ENCODE peak calls at places on chromosomes 7 and 10, in nine cellular contexts. S is small intestine; Z is lower lobe of right lung; Y is fibroblast of lung; F is spleen; A is mammary epithelial cell; T is NT2/D1; Q is endodermal cell; M is naive thymus-derived CD4-positive, alpha-beta T cell. G is an unnamed sample. For H3K4me1 and H3K9me3, the result is how much of the 10 kb centered on the place peaks cover.

GRCh38 chr7:14999331-14999730 is 96.8 kb upstream of the DGKB start:
- DNase-seq in Z (no peak), T (no peak), F (no peak), Q (no peak), A (no peak), S (no peak), M (no peak), Y (no peak), G (peak)

GRCh38 chr7:153061913-153062528 is 302.5 kb downstream of the ACTR3B start:
- DNase-seq in F (no peak), M (no peak), Z (no peak), T (peak), Q (peak), A (no peak), S (no peak), Y (no peak), G (peak)

GRCh38 chr7:155299539-155300202 is 2.0 kb downstream of the INSIG1 start:
- DNase-seq in T (no peak), Q (no peak), F (no peak), Z (no peak), S (peak), Y (no peak), A (peak), M (no peak), G (no peak)

GRCh38 chr10:97540669-97541500 is 31.7 kb upstream of the ANKRD2 start:
- DNase-seq in S (no peak), M (no peak), Q (peak), Z (no peak), T (no peak), F (peak), A (no peak), Y (peak), G (no peak)

GRCh38 chr7:128872394-128872824 is 9.8 kb downstream of the ATP6V1F start:
- DNase-seq in Z (no peak), Q (peak), A (no peak), S (no peak), Y (no peak), M (no peak), F (no peak), T (no peak), G (no peak)

GRCh38 chr10:79360499-79361342 is 13.5 kb downstream of the PPIF start:
- DNase-seq in F (peak), Q (no peak), M (no peak), A (no peak), T (no peak), Z (no peak), S (no peak), Y (no peak), G (no peak)

GRCh38 chr10:5723692-5724091 is 39.1 kb downstream of the TASOR2 start:
- DNase-seq in Y (no peak), Z (no peak), S (no peak), T (no peak), Q (no peak), A (no peak), F (no peak), M (no peak), G (no peak)

GRCh38 chr7:56175086-56175760 is 59.0 kb upstream of the NUPR2 start:
- DNase-seq in Y (no peak), M (no peak), T (no peak), A (no peak), Q (no peak), Z (no peak), S (no peak), F (peak), G (no peak)

GRCh38 chr10:15176269-15176668 is 7.8 kb upstream of the NMT2 start:
- DNase-seq in Z (no peak), Q (no peak), Y (no peak), F (no peak), A (no peak), M (no peak), T (no peak), S (peak), G (no peak)

GRCh38 chr7:28378574-28379149 is 33.7 kb upstream of the CREB5 start:
- DNase-seq in T (no peak), Q (no peak), Y (peak), Z (no peak), M (no peak), F (no peak), A (peak), S (no peak), G (no peak)

GRCh38 chr7:17207220-17207619 is 91.2 kb upstream of the AHR start:
- DNase-seq in S (no peak), T (no peak), F (no peak), A (peak), Q (no peak), Y (peak), M (no peak), Z (no peak), G (no peak)

GRCh38 chr7:30815016-30815854 is 44.0 kb downstream of the MINDY4 start:
- DNase-seq in S (no peak), A (no peak), Y (no peak), Q (no peak), T (no peak), F (no peak), M (no peak), Z (peak), G (no peak)

GRCh38 chr10:101879456-101880189 is 36.0 kb upstream of the KCNIP2 start:
- DNase-seq in Z (no peak), A (no peak), Q (no peak), S (no peak), F (no peak), Y (peak), M (no peak), T (no peak), G (no peak)

GRCh38 chr7:157687158-157687557 is 350.4 kb downstream of the DNAJB6 start:
- DNase-seq in Q (no peak), F (no peak), Z (no peak), T (no peak), Y (peak), A (no peak), M (no peak), S (no peak), G (no peak)

GRCh38 chr7:157464111-157464970 is 127.5 kb downstream of the DNAJB6 start:
- DNase-seq in Y (no peak), Q (no peak), S (no peak), Z (peak), M (no peak), T (peak), A (no peak), F (peak), G (peak)

GRCh38 chr7:101299511-101300464 is 21.8 kb downstream of the IFT22 start:
- DNase-seq in S (no peak), Z (no peak), T (no peak), F (no peak), Y (no peak), A (no peak), M (no peak), Q (peak), G (no peak)

GRCh38 chr7:149880871-149881301 is 7.1 kb downstream of the ATP6V0E2 start:
- DNase-seq in A (no peak), F (no peak), M (no peak), Y (no peak), Z (peak), Q (peak), S (no peak), T (no peak), G (no peak)

GRCh38 chr10:48607356-48608278 is 2.7 kb upstream of the ARHGAP22 start:
- DNase-seq in T (no peak), S (no peak), Z (no peak), M (no peak), Y (no peak), A (no peak), F (no peak), Q (peak), G (no peak)

GRCh38 chr7:126690104-126690503 is 562.6 kb downstream of the GRM8 start:
- DNase-seq in S (no peak), A (no peak), Z (no peak), Q (no peak), Y (no peak), F (no peak), T (no peak), M (no peak), G (no peak)

DNA sequence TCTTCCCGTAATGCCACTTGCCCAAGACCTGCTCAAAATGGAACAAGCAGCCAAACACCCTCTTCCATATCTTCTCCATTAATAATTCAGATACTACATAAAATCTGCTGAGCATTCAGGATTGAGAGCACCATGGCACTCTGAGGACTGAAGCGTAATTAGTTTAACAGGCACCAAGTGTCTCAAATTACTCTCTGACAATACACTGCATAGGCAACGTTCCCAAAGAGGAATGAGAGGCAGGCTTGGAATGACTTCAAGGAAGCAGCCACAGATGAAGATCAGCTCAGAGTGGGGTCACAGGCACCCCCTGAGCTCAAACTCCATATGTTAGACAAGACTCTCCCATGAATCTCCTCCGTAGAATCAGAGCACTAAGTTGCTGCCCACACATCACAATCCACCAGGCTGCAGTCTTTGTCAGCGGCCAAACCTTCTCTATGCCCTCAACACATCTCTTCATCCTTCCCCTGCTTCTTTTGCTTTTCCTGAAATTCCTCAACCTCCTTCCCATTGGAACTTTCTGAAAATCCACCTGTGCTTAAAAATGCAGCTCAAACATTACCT is 4.7 kb upstream of the ABLIM1 start:
- DNase-seq in A (no peak), S (no peak), Z (no peak), F (no peak), Y (no peak), T (no peak), M (no peak), Q (no peak), G (peak)
- H3K4me1 ChIP-seq in A (under half), S (under half), Z (under half), F (under half), Y (under half), T (under half), M (under half), Q (under half), G (under half)

DNA sequence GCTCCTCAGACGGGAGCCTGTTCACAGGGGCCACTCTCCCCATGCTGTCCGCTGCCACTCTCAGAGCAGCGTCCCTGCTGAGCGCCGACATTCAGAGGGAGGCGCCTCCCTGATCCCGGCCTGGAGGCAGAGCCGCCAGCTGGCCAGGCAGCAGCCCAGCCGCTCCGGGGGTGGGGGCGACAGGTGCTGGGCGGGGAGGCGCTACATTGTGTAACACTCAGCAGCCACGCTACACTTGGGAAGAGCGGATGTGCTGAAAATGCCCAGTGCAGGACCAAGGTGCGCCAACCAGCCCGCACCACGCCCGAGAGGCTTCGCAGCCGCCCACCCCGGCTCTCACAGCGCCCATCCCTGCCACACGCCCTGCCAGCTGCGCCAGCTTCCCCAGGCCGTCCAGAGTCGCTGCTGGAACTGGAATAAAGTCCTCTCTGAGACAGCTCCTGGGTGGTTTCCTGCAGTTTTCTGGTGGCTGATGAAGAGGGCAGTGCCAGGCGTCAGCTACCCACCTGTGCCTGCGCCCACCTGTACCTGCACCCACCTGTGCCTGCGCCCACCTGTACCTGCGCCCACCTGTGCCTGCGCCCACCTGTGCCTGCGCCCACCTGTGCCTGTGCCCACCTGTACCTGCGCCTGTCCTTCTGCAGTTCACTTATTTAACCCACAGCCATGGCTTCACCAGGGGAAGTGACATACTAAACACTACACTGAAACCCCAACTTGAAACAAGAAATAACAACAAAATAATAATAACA is 25.7 kb downstream of the STK32C start:
- DNase-seq in Y (no peak), A (no peak), F (peak), S (peak), T (no peak), Q (no peak), Z (peak), M (no peak), G (no peak)
- H3K9me3 ChIP-seq in Y (under half), A (under half), F (under half), S (under half), T (under half), Q (under half), Z (under half), M (under half), G (under half)

DNA sequence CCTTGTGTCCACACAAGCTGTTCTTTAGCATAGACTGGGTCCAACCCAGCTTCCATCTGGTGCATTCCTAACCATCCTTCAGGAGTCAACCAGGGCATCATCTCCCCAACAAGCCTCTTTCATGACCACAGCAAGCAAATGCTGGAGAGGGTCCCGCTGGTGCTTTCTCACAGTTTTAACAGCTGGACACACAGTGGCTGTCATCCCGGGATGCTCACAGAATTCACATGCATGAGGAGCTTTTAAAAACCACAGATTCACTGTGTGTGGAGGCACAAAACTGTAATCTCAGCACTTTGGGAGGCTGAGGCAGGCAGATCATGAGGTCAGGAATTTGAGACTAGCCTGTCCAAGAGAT is 6.4 kb upstream of the CYP3A7 start:
- DNase-seq in Z (no peak), S (no peak), A (no peak), Y (no peak), T (no peak), M (no peak), F (no peak), Q (no peak), G (no peak)
- H3K4me1 ChIP-seq in Z (under half), S (under half), A (under half), Y (under half), T (under half), M (under half), F (under half), Q (under half), G (under half)

GRCh38 chr10:62343000-62343399 is 31.2 kb upstream of the ZNF365 start:
- DNase-seq in A (no peak), T (no peak), Z (no peak), M (no peak), Q (no peak), F (no peak), S (no peak), Y (no peak), G (no peak)
- H3K9me3 ChIP-seq in A (under half), T (under half), Z (under half), M (under half), Q (under half), F (under half), S (under half), Y (under half), G (under half)

GRCh38 chr7:2517678-2518077 is 1.9 kb upstream of the LFNG start:
- DNase-seq in F (no peak), M (no peak), T (no peak), A (no peak), Q (peak), S (no peak), Y (peak), Z (no peak), G (no peak)
- H3K4me1 ChIP-seq in F (half or more), M (under half), T (under half), A (under half), Q (under half), S (under half), Y (under half), Z (under half), G (under half)

GRCh38 chr7:63112764-63113712 is 885.6 kb upstream of the ZNF722 start:
- DNase-seq in S (no peak), M (no peak), Y (no peak), Z (no peak), F (no peak), Q (no peak), A (no peak), T (no peak), G (no peak)

GRCh38 chr7:63114371-63114985 is 884.2 kb upstream of the ZNF722 start:
- DNase-seq in F (no peak), Y (no peak), Z (no peak), A (no peak), M (no peak), Q (no peak), T (no peak), S (no peak), G (no peak)

GRCh38 chr7:63113713-63114285 is 884.9 kb upstream of the ZNF722 start:
- DNase-seq in Z (no peak), S (no peak), F (no peak), T (no peak), Y (no peak), Q (no peak), A (no peak), M (no peak), G (no peak)
- H3K9me3 ChIP-seq in Z (under half), S (under half), F (under half), T (under half), Y (under half), Q (under half), A (under half), M (under half), G (under half)

DNA sequence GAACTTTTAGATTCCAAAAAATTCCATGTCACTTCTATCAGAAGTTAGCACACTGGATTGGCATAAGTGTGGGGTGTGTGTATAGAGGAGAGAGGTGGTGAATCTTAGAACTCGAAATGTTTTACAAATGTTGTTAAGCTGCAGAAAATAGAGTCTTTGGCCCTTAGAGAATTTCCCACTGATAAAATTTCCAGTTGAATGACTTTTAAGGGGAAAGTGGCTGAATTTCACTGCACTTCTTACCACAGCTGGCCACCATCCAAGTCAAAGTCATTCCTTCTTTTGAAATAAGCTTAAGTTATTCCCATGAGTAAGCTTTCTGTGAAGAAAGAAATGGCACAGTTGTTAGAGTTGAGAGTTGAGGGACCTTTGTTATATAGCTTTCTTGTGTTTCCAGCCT is 13.8 kb downstream of the VCL start:
- DNase-seq in Y (peak), M (no peak), Q (no peak), Z (no peak), F (no peak), A (peak), T (no peak), S (no peak), G (peak)
- H3K4me1 ChIP-seq in Y (under half), M (under half), Q (under half), Z (half or more), F (half or more), A (under half), T (under half), S (under half), G (half or more)

G was measured in A673.